ENCODE peak calls at places on chromosomes 16 and 17, in eight cellular contexts. B is IMR-90, U is HCT116, W is A549, D is H1, C is K562, X is HepG2, T is GM12878. L is an unnamed sample.

GRCh38 chr17:18038149-18038850 is 668 bp downstream of the ATPAF2 start:
- DNase-seq in B (peak), U (no peak), W (no peak), D (no peak), C (no peak), X (no peak), T (no peak), L (no peak)

GRCh38 chr17:38415250-38416194 is 12.7 kb upstream of the ARHGAP23 start:
- DNase-seq in B (peak), U (peak), W (peak), D (peak), C (no peak), X (peak), T (peak), L (no peak)

GRCh38 chr16:83937922-83938875 is 14.8 kb upstream of the OSGIN1 start:
- DNase-seq in B (no peak), U (no peak), W (no peak), D (no peak), C (no peak), X (peak), T (no peak), L (no peak)

GRCh38 chr17:73017653-73018052 is 74.8 kb downstream of the SLC39A11 start:
- DNase-seq in B (peak), U (no peak), W (no peak), D (no peak), C (no peak), X (no peak), T (no peak), L (no peak)

GRCh38 chr17:58328195-58329034 is at the start of gene TSPOAP1:
- DNase-seq in B (no peak), U (no peak), W (no peak), D (peak), C (peak), X (no peak), T (peak), L (peak)

GRCh38 chr17:51427259-51428255 is 167.2 kb downstream of the UTP18 start:
- DNase-seq in B (no peak), U (no peak), W (no peak), D (no peak), C (no peak), X (no peak), T (peak), L (peak)

GRCh38 chr16:55142405-55142804 is 181.6 kb upstream of the IRX6 start:
- DNase-seq in B (no peak), U (no peak), W (no peak), D (no peak), C (no peak), X (no peak), T (no peak), L (no peak)

GRCh38 chr17:3471599-3471998 is at the start of gene SPATA22:
- DNase-seq in B (no peak), U (no peak), W (no peak), D (no peak), C (no peak), X (no peak), T (no peak), L (no peak)

GRCh38 chr16:7332611-7333010 is at the start of gene RBFOX1:
- DNase-seq in B (no peak), U (no peak), W (no peak), D (no peak), C (no peak), X (no peak), T (no peak), L (no peak)

GRCh38 chr16:53034306-53034705 is 18.4 kb downstream of the CHD9NB start:
- DNase-seq in B (peak), U (no peak), W (no peak), D (no peak), C (no peak), X (no peak), T (no peak), L (no peak)

GRCh38 chr16:82658796-82659195 is 32.0 kb downstream of the CDH13 start:
- DNase-seq in B (peak), U (no peak), W (no peak), D (no peak), C (no peak), X (no peak), T (no peak), L (no peak)
- TF ChIP-seq RAD21 in B (no peak), U (no peak), W (no peak), D (no peak), C (no peak), X (no peak), T (no peak), L (no peak)

GRCh38 chr17:28276011-28276410 is 43.0 kb upstream of the TMEM97 start:
- DNase-seq in B (no peak), U (no peak), W (no peak), D (no peak), C (no peak), X (no peak), T (no peak), L (no peak)

GRCh38 chr17:28282596-28282995 is 36.4 kb upstream of the TMEM97 start:
- DNase-seq in B (peak), U (peak), W (peak), D (no peak), C (no peak), X (no peak), T (no peak), L (no peak)

GRCh38 chr17:28274591-28275265 is 44.3 kb upstream of the TMEM97 start:
- DNase-seq in B (no peak), U (no peak), W (no peak), D (no peak), C (no peak), X (no peak), T (no peak), L (no peak)

GRCh38 chr17:28280826-28281225 is 38.2 kb upstream of the TMEM97 start:
- DNase-seq in B (no peak), U (no peak), W (no peak), D (no peak), C (no peak), X (no peak), T (no peak), L (no peak)

GRCh38 chr17:28279411-28279810 is 39.6 kb upstream of the TMEM97 start:
- DNase-seq in B (peak), U (no peak), W (no peak), D (no peak), C (no peak), X (no peak), T (no peak), L (no peak)
- TF ChIP-seq RAD21 in B (no peak), U (no peak), W (no peak), D (no peak), C (no peak), X (no peak), T (no peak), L (no peak)

DNA sequence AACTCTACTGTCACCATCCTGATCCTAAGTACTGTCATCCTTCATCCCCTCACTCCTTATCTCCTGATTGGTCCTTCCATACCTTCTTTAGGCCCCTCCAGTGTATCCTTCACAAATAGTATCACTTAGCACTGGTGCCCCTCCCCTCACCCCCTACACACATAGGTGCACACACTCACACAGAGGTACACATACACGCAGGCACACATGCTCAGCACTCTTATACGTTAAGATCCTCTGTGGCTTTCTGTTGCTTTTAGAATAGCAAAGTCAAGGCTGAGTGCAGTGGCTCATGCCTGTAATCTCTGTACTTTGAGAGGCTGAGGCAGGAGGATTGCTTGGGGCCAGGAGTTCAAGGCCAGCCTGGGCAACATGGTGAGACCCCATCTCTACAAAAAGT is 32.1 kb downstream of the CDRT15 start:
- DNase-seq in B (no peak), U (no peak), W (no peak), D (no peak), C (no peak), X (no peak), T (no peak), L (no peak)
- TF ChIP-seq RAD21 in B (no peak), U (no peak), W (no peak), D (no peak), C (no peak), X (no peak), T (no peak), L (no peak)

GRCh38 chr17:81583589-81584337 is 31.6 kb upstream of the FAAP100 start:
- DNase-seq in B (peak), U (no peak), W (peak), D (no peak), C (no peak), X (peak), T (no peak), L (no peak)
- TF ChIP-seq RAD21 in B (no peak), U (no peak), W (no peak), D (no peak), C (no peak), X (no peak), T (no peak), L (no peak)

DNA sequence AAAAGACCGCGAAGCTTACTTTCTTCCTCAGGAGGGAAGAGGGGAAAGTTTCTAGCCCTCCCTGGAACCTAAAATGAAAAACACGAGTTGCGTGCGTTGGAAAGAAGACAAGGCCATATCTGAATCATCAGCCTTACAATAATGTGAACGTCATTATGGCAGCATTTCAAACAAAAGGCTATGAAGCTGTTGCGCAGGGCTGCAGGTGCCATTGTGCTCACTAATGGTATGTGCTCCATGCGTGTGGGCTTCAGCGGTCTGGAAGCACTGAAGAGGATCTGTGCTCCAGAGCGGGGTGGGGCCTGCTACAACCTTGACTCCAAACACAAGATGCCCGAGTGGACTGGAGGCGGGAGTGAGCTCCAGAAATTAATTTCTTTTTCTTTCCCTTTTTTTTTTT is 12.1 kb upstream of the CYB5B start:
- DNase-seq in B (peak), U (no peak), W (no peak), D (no peak), C (no peak), X (no peak), T (no peak), L (no peak)
- TF ChIP-seq RAD21 in B (no peak), U (no peak), W (no peak), D (no peak), C (no peak), X (no peak), T (no peak), L (no peak)

DNA sequence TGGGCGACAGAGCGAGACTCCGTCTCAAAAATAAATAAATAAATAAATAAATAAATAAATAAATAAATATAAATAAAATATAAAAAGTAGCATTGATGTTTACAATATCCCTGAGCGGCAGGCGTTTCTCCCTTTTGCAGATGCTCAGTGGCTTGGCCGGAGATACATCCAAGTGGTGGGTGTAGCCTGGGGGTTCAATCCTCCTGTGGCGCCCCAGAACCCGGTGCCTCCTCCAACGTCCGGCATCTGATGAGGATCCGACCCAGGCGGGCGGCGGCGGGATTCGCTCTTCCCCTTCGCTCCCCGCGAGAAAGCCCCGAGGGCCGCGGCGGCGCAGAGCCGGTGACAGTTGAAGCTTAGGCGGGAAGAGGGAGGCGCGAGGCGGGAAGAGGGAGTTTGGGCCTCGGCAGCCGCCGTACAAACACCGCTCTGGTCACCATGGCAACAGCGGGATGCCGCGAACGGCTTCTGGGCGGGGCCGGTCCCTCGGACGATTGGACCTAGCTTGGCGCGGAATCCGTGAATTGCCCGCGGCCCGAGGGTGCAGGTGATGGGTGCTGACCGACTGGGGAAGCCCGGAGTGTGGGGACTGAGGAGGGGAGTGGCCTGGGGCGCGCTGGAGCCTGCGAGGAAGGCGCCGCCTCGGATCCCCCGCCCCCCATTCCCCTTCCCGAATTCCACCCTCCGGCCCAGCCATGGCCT is 12.7 kb upstream of the ALDOA start:
- DNase-seq in B (peak), U (peak), W (peak), D (peak), C (peak), X (peak), T (peak), L (peak)
- TF ChIP-seq RAD21 in B (no peak), U (no peak), W (no peak), D (no peak), C (no peak), X (peak), T (no peak), L (no peak)

GRCh38 chr17:77467513-77467912 is 326.7 kb downstream of the SEC14L1 start:
- DNase-seq in B (no peak), U (no peak), W (no peak), D (no peak), C (no peak), X (no peak), T (no peak), L (no peak)

GRCh38 chr17:77464988-77465357 is 324.2 kb downstream of the SEC14L1 start:
- DNase-seq in B (no peak), U (no peak), W (no peak), D (no peak), C (no peak), X (no peak), T (no peak), L (no peak)

GRCh38 chr17:77466140-77466539 is 325.4 kb downstream of the SEC14L1 start:
- DNase-seq in B (no peak), U (no peak), W (no peak), D (peak), C (no peak), X (no peak), T (no peak), L (no peak)

GRCh38 chr17:77466596-77467223 is 325.9 kb downstream of the SEC14L1 start:
- DNase-seq in B (no peak), U (no peak), W (no peak), D (no peak), C (no peak), X (no peak), T (no peak), L (no peak)

GRCh38 chr17:77465358-77466041 is 324.7 kb downstream of the SEC14L1 start:
- DNase-seq in B (peak), U (no peak), W (no peak), D (peak), C (no peak), X (no peak), T (peak), L (no peak)
- TF ChIP-seq RAD21 in B (peak), U (no peak), W (no peak), D (no peak), C (no peak), X (no peak), T (no peak), L (no peak)

L was measured in SK-N-SH.